ENCODE peak calls at places on chromosomes 13 and 19, in eight cellular contexts. One of them, this sample, is unnamed.

GRCh38 chr19:18494267-18494607 is 27.6 kb downstream of the ELL start:
- DNase-seq in A549: no peak
- DNase-seq in IMR-90: peak
- DNase-seq in SK-N-SH: no peak
- DNase-seq in GM12878: no peak
- DNase-seq in WTC11: no peak
- DNase-seq in HepG2: no peak
- DNase-seq in K562: no peak
- DNase-seq in this sample: no peak

GRCh38 chr19:58394821-58395219 is 636 bp upstream of the RNF225 start:
- DNase-seq in K562: no peak
- DNase-seq in A549: peak
- DNase-seq in GM12878: no peak
- DNase-seq in IMR-90: no peak
- DNase-seq in HepG2: no peak
- DNase-seq in WTC11: no peak
- DNase-seq in SK-N-SH: no peak
- DNase-seq in this sample: no peak

GRCh38 chr19:13781547-13781946 is 7.3 kb downstream of the C19orf53 start:
- DNase-seq in WTC11: peak
- DNase-seq in SK-N-SH: peak
- DNase-seq in HepG2: no peak
- DNase-seq in GM12878: no peak
- DNase-seq in K562: peak
- DNase-seq in A549: no peak
- DNase-seq in IMR-90: peak
- DNase-seq in this sample: peak

GRCh38 chr13:80340643-80341097 is 256 bp downstream of the SPRY2 start:
- DNase-seq in GM12878: no peak
- DNase-seq in IMR-90: peak
- DNase-seq in A549: peak
- DNase-seq in WTC11: no peak
- DNase-seq in HepG2: peak
- DNase-seq in SK-N-SH: no peak
- DNase-seq in K562: no peak
- DNase-seq in this sample: no peak

GRCh38 chr19:58218899-58219298 is 9.8 kb upstream of the ZNF544 start:
- DNase-seq in K562: no peak
- DNase-seq in SK-N-SH: peak
- DNase-seq in WTC11: peak
- DNase-seq in GM12878: no peak
- DNase-seq in HepG2: peak
- DNase-seq in IMR-90: no peak
- DNase-seq in A549: peak
- DNase-seq in this sample: peak

GRCh38 chr19:51470966-51471365 is 7.4 kb upstream of the CEACAM18 start:
- DNase-seq in IMR-90: no peak
- DNase-seq in K562: peak
- DNase-seq in SK-N-SH: no peak
- DNase-seq in GM12878: no peak
- DNase-seq in A549: no peak
- DNase-seq in HepG2: no peak
- DNase-seq in WTC11: no peak
- DNase-seq in this sample: no peak

GRCh38 chr13:76948139-76948538 is at the start of gene ACOD1:
- DNase-seq in A549: no peak
- DNase-seq in GM12878: no peak
- DNase-seq in SK-N-SH: no peak
- DNase-seq in IMR-90: no peak
- DNase-seq in HepG2: no peak
- DNase-seq in WTC11: no peak
- DNase-seq in K562: no peak
- DNase-seq in this sample: no peak

GRCh38 chr19:10518444-10519361 is 1.5 kb upstream of the S1PR5 start:
- DNase-seq in HepG2: no peak
- DNase-seq in K562: peak
- DNase-seq in A549: no peak
- DNase-seq in GM12878: no peak
- DNase-seq in IMR-90: no peak
- DNase-seq in WTC11: peak
- DNase-seq in SK-N-SH: peak
- DNase-seq in this sample: peak

GRCh38 chr13:75685239-75685697 is 49.1 kb downstream of the LMO7 start:
- DNase-seq in GM12878: no peak
- DNase-seq in IMR-90: peak
- DNase-seq in WTC11: no peak
- DNase-seq in K562: no peak
- DNase-seq in HepG2: peak
- DNase-seq in SK-N-SH: no peak
- DNase-seq in A549: peak
- DNase-seq in this sample: no peak

GRCh38 chr19:54921082-54921481 is 15.1 kb downstream of the NCR1 start:
- DNase-seq in GM12878: no peak
- DNase-seq in SK-N-SH: no peak
- DNase-seq in IMR-90: no peak
- DNase-seq in HepG2: no peak
- DNase-seq in A549: no peak
- DNase-seq in WTC11: no peak
- DNase-seq in K562: no peak
- DNase-seq in this sample: no peak

GRCh38 chr13:72029981-72030380 is 163.0 kb upstream of the DACH1 start:
- DNase-seq in WTC11: no peak
- DNase-seq in K562: no peak
- DNase-seq in SK-N-SH: no peak
- DNase-seq in IMR-90: no peak
- DNase-seq in GM12878: no peak
- DNase-seq in A549: no peak
- DNase-seq in HepG2: no peak
- DNase-seq in this sample: no peak

GRCh38 chr13:112069727-112070300 is 2.9 kb downstream of the SOX1 start:
- DNase-seq in A549: no peak
- DNase-seq in HepG2: no peak
- DNase-seq in GM12878: no peak
- DNase-seq in IMR-90: no peak
- DNase-seq in SK-N-SH: no peak
- DNase-seq in WTC11: no peak
- DNase-seq in K562: no peak
- DNase-seq in this sample: peak

GRCh38 chr13:110001622-110002275 is 215.4 kb upstream of the IRS2 start:
- DNase-seq in IMR-90: peak
- DNase-seq in K562: no peak
- DNase-seq in GM12878: no peak
- DNase-seq in SK-N-SH: no peak
- DNase-seq in A549: peak
- DNase-seq in HepG2: no peak
- DNase-seq in WTC11: no peak
- DNase-seq in this sample: no peak

DNA sequence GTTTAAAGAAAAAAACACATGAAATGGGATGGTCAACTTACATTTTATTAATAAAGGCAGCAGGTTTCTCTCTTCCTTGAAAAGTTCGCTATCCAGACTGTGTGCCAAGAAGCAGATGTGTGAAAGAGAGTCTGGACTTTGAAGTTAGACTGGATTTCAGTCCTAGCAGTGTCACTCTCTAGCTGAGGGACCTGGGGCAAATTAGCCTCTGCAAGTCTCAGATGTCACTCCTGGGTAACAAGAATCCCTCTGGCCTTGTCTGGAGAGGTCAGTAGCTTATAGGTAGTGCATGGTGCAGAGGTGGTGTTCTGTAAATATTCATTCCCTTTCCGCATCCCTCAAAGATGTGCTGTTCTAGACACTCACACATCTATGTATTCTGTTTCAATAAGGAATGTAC is 187.6 kb upstream of the RNF113B start:
- DNase-seq in SK-N-SH: no peak
- DNase-seq in GM12878: no peak
- DNase-seq in A549: no peak
- DNase-seq in K562: no peak
- DNase-seq in HepG2: no peak
- DNase-seq in IMR-90: no peak
- DNase-seq in WTC11: no peak
- DNase-seq in this sample: no peak
- TF ChIP-seq USF2 in SK-N-SH: no peak
- TF ChIP-seq USF2 in GM12878: no peak
- TF ChIP-seq USF2 in A549: no peak
- TF ChIP-seq USF2 in K562: no peak
- TF ChIP-seq USF2 in HepG2: no peak
- TF ChIP-seq USF2 in IMR-90: no peak
- TF ChIP-seq USF2 in WTC11: no peak
- TF ChIP-seq USF2 in this sample: no peak

GRCh38 chr13:20993211-20993610 is 68.2 kb downstream of the LATS2 start:
- DNase-seq in IMR-90: no peak
- DNase-seq in A549: no peak
- DNase-seq in GM12878: no peak
- DNase-seq in K562: no peak
- DNase-seq in SK-N-SH: no peak
- DNase-seq in HepG2: no peak
- DNase-seq in WTC11: no peak
- DNase-seq in this sample: no peak
- TF ChIP-seq USF2 in IMR-90: no peak
- TF ChIP-seq USF2 in A549: no peak
- TF ChIP-seq USF2 in GM12878: no peak
- TF ChIP-seq USF2 in K562: no peak
- TF ChIP-seq USF2 in SK-N-SH: no peak
- TF ChIP-seq USF2 in HepG2: no peak
- TF ChIP-seq USF2 in WTC11: no peak
- TF ChIP-seq USF2 in this sample: no peak

GRCh38 chr19:33430674-33431277 is 57.3 kb downstream of the CEBPG start:
- DNase-seq in HepG2: peak
- DNase-seq in IMR-90: peak
- DNase-seq in K562: peak
- DNase-seq in SK-N-SH: peak
- DNase-seq in A549: peak
- DNase-seq in WTC11: peak
- DNase-seq in GM12878: no peak
- DNase-seq in this sample: peak

GRCh38 chr19:33427801-33428626 is 54.5 kb downstream of the CEBPG start:
- DNase-seq in SK-N-SH: no peak
- DNase-seq in K562: no peak
- DNase-seq in IMR-90: no peak
- DNase-seq in HepG2: no peak
- DNase-seq in A549: no peak
- DNase-seq in GM12878: no peak
- DNase-seq in WTC11: no peak
- DNase-seq in this sample: no peak

GRCh38 chr19:33428627-33429013 is 55.1 kb downstream of the CEBPG start:
- DNase-seq in GM12878: no peak
- DNase-seq in WTC11: no peak
- DNase-seq in K562: no peak
- DNase-seq in IMR-90: no peak
- DNase-seq in HepG2: no peak
- DNase-seq in A549: no peak
- DNase-seq in SK-N-SH: no peak
- DNase-seq in this sample: no peak

GRCh38 chr19:33431986-33432385 is 58.5 kb downstream of the CEBPG start:
- DNase-seq in WTC11: no peak
- DNase-seq in HepG2: no peak
- DNase-seq in SK-N-SH: no peak
- DNase-seq in IMR-90: no peak
- DNase-seq in GM12878: no peak
- DNase-seq in K562: no peak
- DNase-seq in A549: no peak
- DNase-seq in this sample: no peak

GRCh38 chr19:33429891-33430673 is 56.6 kb downstream of the CEBPG start:
- DNase-seq in WTC11: no peak
- DNase-seq in SK-N-SH: no peak
- DNase-seq in A549: no peak
- DNase-seq in HepG2: no peak
- DNase-seq in K562: no peak
- DNase-seq in GM12878: no peak
- DNase-seq in IMR-90: no peak
- DNase-seq in this sample: no peak
- TF ChIP-seq USF2 in WTC11: no peak
- TF ChIP-seq USF2 in SK-N-SH: no peak
- TF ChIP-seq USF2 in A549: no peak
- TF ChIP-seq USF2 in HepG2: no peak
- TF ChIP-seq USF2 in K562: no peak
- TF ChIP-seq USF2 in GM12878: no peak
- TF ChIP-seq USF2 in IMR-90: no peak
- TF ChIP-seq USF2 in this sample: no peak

GRCh38 chr19:41321600-41322270 is 11.8 kb downstream of the CCDC97 start:
- DNase-seq in HepG2: peak
- DNase-seq in SK-N-SH: peak
- DNase-seq in IMR-90: peak
- DNase-seq in WTC11: peak
- DNase-seq in A549: peak
- DNase-seq in GM12878: no peak
- DNase-seq in K562: peak
- DNase-seq in this sample: peak
- TF ChIP-seq USF2 in HepG2: no peak
- TF ChIP-seq USF2 in SK-N-SH: no peak
- TF ChIP-seq USF2 in IMR-90: no peak
- TF ChIP-seq USF2 in WTC11: no peak
- TF ChIP-seq USF2 in A549: no peak
- TF ChIP-seq USF2 in GM12878: no peak
- TF ChIP-seq USF2 in K562: no peak
- TF ChIP-seq USF2 in this sample: no peak

GRCh38 chr19:41994994-41995958 is 1.2 kb upstream of the ATP1A3 start:
- DNase-seq in K562: no peak
- DNase-seq in GM12878: peak
- DNase-seq in A549: no peak
- DNase-seq in SK-N-SH: no peak
- DNase-seq in WTC11: no peak
- DNase-seq in HepG2: no peak
- DNase-seq in IMR-90: no peak
- DNase-seq in this sample: no peak

GRCh38 chr19:41997851-41998229 is 3.8 kb upstream of the ATP1A3 start:
- DNase-seq in WTC11: peak
- DNase-seq in A549: no peak
- DNase-seq in HepG2: no peak
- DNase-seq in GM12878: no peak
- DNase-seq in K562: no peak
- DNase-seq in IMR-90: no peak
- DNase-seq in SK-N-SH: peak
- DNase-seq in this sample: peak

GRCh38 chr19:41994521-41994971 is 516 bp upstream of the ATP1A3 start:
- DNase-seq in IMR-90: no peak
- DNase-seq in WTC11: no peak
- DNase-seq in A549: no peak
- DNase-seq in HepG2: no peak
- DNase-seq in K562: no peak
- DNase-seq in GM12878: no peak
- DNase-seq in SK-N-SH: peak
- DNase-seq in this sample: no peak

GRCh38 chr19:41997121-41997850 is 3.3 kb upstream of the ATP1A3 start:
- DNase-seq in A549: peak
- DNase-seq in K562: peak
- DNase-seq in IMR-90: peak
- DNase-seq in SK-N-SH: peak
- DNase-seq in WTC11: peak
- DNase-seq in HepG2: no peak
- DNase-seq in GM12878: no peak
- DNase-seq in this sample: no peak

GRCh38 chr19:41995959-41996797 is 2.1 kb upstream of the ATP1A3 start:
- DNase-seq in WTC11: peak
- DNase-seq in IMR-90: no peak
- DNase-seq in HepG2: no peak
- DNase-seq in A549: peak
- DNase-seq in SK-N-SH: peak
- DNase-seq in K562: peak
- DNase-seq in GM12878: no peak
- DNase-seq in this sample: no peak
- TF ChIP-seq USF2 in WTC11: no peak
- TF ChIP-seq USF2 in IMR-90: no peak
- TF ChIP-seq USF2 in HepG2: no peak
- TF ChIP-seq USF2 in A549: no peak
- TF ChIP-seq USF2 in SK-N-SH: no peak
- TF ChIP-seq USF2 in K562: no peak
- TF ChIP-seq USF2 in GM12878: no peak
- TF ChIP-seq USF2 in this sample: no peak